ENCODE peak calls at places on chromosomes 12 and 14, in five cellular contexts. C is ovary, X is prostate gland, Z is body of pancreas, T is right lobe of liver. U is an unnamed sample.

GRCh38 chr14:59407246-59407615 is 57.9 kb downstream of the GPR135 start:
- DNase-seq in C (no peak), X (no peak), Z (peak), T (no peak), U (no peak)

GRCh38 chr14:73467377-73467776 is 9.0 kb upstream of the NUMB start:
- DNase-seq in C (no peak), X (no peak), Z (peak), T (no peak), U (no peak)

GRCh38 chr12:21710944-21711343 is 53.3 kb upstream of the LDHB start:
- DNase-seq in C (no peak), X (peak), Z (no peak), T (no peak), U (no peak)

GRCh38 chr12:123092866-123093265 is 58.0 kb downstream of the PITPNM2 start:
- DNase-seq in C (no peak), X (no peak), Z (no peak), T (no peak), U (no peak)

GRCh38 chr12:28024231-28024995 is 51.9 kb upstream of the PTHLH start:
- DNase-seq in C (no peak), X (no peak), Z (no peak), T (no peak), U (no peak)

GRCh38 chr12:76441016-76441415 is 92.8 kb upstream of the BBS10 start:
- DNase-seq in C (no peak), X (no peak), Z (no peak), T (no peak), U (no peak)

GRCh38 chr12:46516933-46517578 is 144.5 kb upstream of the SLC38A2 start:
- DNase-seq in C (no peak), X (no peak), Z (no peak), T (no peak), U (no peak)

GRCh38 chr14:88281447-88281846 is 41.6 kb downstream of the KCNK10 start:
- DNase-seq in C (no peak), X (no peak), Z (peak), T (no peak), U (no peak)

GRCh38 chr14:34169561-34169960 is 218.7 kb upstream of the EGLN3 start:
- DNase-seq in C (no peak), X (no peak), Z (no peak), T (no peak), U (no peak)

GRCh38 chr12:12704593-12705230 is 8.7 kb upstream of the GPR19 start:
- DNase-seq in C (peak), X (peak), Z (peak), T (no peak), U (no peak)

GRCh38 chr12:82596484-82596883 is 90.2 kb upstream of the TMTC2 start:
- DNase-seq in C (no peak), X (no peak), Z (no peak), T (no peak), U (no peak)

GRCh38 chr12:74171478-74171909 is 366.1 kb upstream of the ATXN7L3B start:
- DNase-seq in C (no peak), X (no peak), Z (no peak), T (no peak), U (no peak)

GRCh38 chr12:53645191-53645590 is 19.0 kb upstream of the ATF7 start:
- DNase-seq in C (no peak), X (no peak), Z (no peak), T (no peak), U (no peak)

GRCh38 chr12:104519190-104519857 is 62.6 kb downstream of the CHST11 start:
- DNase-seq in C (no peak), X (no peak), Z (no peak), T (no peak), U (no peak)

GRCh38 chr12:100699209-100699608 is 95.4 kb upstream of the ANO4 start:
- DNase-seq in C (no peak), X (no peak), Z (peak), T (no peak), U (no peak)

GRCh38 chr12:105348142-105348541 is 17.7 kb downstream of the C12orf75 start:
- DNase-seq in C (no peak), X (no peak), Z (no peak), T (no peak), U (no peak)

GRCh38 chr12:127943481-127944210 is 323.3 kb upstream of the TMEM132C start:
- DNase-seq in C (no peak), X (no peak), Z (no peak), T (no peak), U (peak)

GRCh38 chr12:56839489-56840442 is 76.6 kb downstream of the HSD17B6 start:
- DNase-seq in C (peak), X (peak), Z (peak), T (peak), U (peak)

GRCh38 chr12:1872448-1872847 is 46.0 kb downstream of the CACNA2D4 start:
- DNase-seq in C (no peak), X (no peak), Z (no peak), T (no peak), U (no peak)

GRCh38 chr14:22814945-22815713 is at the start of gene SLC7A7:
- DNase-seq in C (no peak), X (no peak), Z (no peak), T (no peak), U (no peak)

GRCh38 chr14:67583711-67584644 is 16.1 kb downstream of the PIGH start:
- DNase-seq in C (no peak), X (peak), Z (peak), T (no peak), U (no peak)

GRCh38 chr12:120979862-120980696 is 1.7 kb downstream of the HNF1A start:
- DNase-seq in C (no peak), X (no peak), Z (no peak), T (peak), U (no peak)

GRCh38 chr14:49895480-49895879 is 2.6 kb downstream of the ARF6 start:
- DNase-seq in C (no peak), X (no peak), Z (no peak), T (no peak), U (no peak)

GRCh38 chr12:16972923-16973770 is 367.2 kb upstream of the LMO3 start:
- DNase-seq in C (no peak), X (no peak), Z (no peak), T (no peak), U (no peak)

GRCh38 chr14:94021001-94021400 is 5.1 kb upstream of the OTUB2 start:
- DNase-seq in C (no peak), X (no peak), Z (no peak), T (no peak), U (no peak)

GRCh38 chr12:45504606-45505005 is 224.9 kb upstream of the ARID2 start:
- DNase-seq in C (no peak), X (no peak), Z (no peak), T (no peak), U (no peak)

GRCh38 chr14:21940887-21941855 is 267.6 kb upstream of the OR4E1 start:
- DNase-seq in C (no peak), X (no peak), Z (no peak), T (no peak), U (no peak)

DNA sequence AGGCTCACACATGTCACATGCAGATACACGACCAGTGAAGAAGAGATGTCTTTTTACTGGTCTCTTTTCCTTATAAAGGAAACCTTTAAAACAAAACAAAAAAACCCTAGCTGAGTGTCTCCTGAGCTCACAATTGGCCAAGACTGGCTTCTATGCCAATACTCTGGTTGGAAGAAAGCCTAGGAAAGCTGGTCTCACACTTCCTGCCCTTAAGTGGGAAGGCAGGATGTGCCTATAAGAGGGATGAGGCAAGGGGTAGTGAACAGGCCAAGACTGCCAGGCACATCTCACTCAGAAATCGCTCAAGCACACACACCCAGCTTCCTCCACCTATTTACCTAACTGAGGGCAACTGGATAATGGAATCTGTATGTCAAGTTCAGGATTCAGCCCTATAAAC is 50.0 kb downstream of the SOCS2 start:
- DNase-seq in C (no peak), X (no peak), Z (no peak), T (no peak), U (no peak)
- H3K4me3 ChIP-seq in C (no peak), X (no peak), Z (no peak), T (no peak), U (no peak)

GRCh38 chr12:49470986-49471385 is 67.8 kb upstream of the KCNH3 start:
- DNase-seq in C (no peak), X (no peak), Z (no peak), T (no peak), U (no peak)
- H3K27ac ChIP-seq in C (no peak), X (no peak), Z (no peak), T (no peak), U (no peak)

GRCh38 chr14:81474156-81474492 is 59.5 kb downstream of the SEL1L start:
- DNase-seq in C (no peak), X (no peak), Z (no peak), T (no peak), U (no peak)
- TF ChIP-seq POLR2A in C (no peak), X (no peak), Z (no peak), T (no peak), U (no peak)

GRCh38 chr12:85186236-85186635 is 93.8 kb upstream of the ALX1 start:
- DNase-seq in C (no peak), X (no peak), Z (no peak), T (no peak), U (no peak)

GRCh38 chr12:85190728-85191127 is 89.3 kb upstream of the ALX1 start:
- DNase-seq in C (no peak), X (no peak), Z (no peak), T (no peak), U (no peak)

GRCh38 chr12:85183855-85184254 is 96.2 kb upstream of the ALX1 start:
- DNase-seq in C (no peak), X (no peak), Z (no peak), T (no peak), U (no peak)

GRCh38 chr12:85182699-85183098 is 97.3 kb upstream of the ALX1 start:
- DNase-seq in C (no peak), X (no peak), Z (no peak), T (no peak), U (no peak)

DNA sequence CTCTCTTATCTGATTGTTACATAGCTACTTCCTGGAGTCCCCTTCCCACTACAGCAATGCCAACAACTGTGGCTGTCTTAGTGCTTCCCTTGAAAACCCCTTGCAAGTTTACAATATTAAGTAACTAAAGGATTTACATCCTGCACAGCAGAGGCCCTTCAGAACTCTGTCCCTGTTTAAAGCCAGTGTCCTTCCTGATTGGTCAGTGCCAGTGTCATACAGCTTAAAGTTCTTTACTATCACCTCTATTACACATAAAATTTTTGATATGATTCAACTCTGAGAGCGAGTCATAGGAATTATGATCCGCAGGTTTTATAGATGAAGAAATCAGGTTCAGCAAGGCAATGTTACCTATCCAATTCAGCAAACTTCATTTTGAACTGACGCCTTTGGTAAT is 91.4 kb upstream of the ALX1 start:
- DNase-seq in C (no peak), X (no peak), Z (no peak), T (no peak), U (no peak)
- H3K4me3 ChIP-seq in C (no peak), X (no peak), Z (no peak), T (no peak), U (no peak)

DNA sequence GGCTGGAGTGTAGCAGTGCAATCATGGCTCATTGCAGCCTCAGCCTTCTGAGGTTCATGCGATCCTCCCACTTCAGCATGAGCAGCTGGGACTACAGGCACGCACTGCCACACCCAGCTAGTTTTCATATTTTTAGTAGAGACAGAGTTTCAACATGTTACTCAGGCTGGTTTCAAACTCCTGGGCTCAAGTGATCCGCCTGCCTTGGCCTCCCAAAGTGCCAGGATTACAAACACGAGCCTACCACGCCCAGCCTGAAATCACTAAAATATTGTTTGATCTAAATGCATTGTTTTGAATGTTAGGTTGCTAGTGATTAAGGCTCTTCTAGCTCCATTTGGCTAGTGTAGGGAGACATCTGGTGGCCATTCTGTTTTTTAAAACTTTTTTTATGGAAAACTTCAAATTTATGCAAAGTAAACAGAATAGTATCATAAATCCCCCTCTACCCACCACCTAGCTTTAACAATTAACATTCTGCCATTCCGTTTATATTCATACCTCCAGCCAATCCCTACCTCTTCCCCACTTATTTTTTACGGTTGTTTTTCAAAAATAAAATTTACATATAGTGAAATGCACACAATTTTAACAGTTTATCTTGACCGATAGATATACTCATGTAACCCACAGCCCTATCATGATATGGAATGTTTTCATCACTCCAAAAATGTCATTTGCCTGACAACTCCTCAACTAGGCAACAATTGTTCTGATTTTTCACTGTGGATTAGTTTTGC is 37.8 kb downstream of the MYO1H start:
- DNase-seq in C (peak), X (no peak), Z (no peak), T (no peak), U (no peak)
- H3K27ac ChIP-seq in C (no peak), X (no peak), Z (no peak), T (no peak), U (no peak)

DNA sequence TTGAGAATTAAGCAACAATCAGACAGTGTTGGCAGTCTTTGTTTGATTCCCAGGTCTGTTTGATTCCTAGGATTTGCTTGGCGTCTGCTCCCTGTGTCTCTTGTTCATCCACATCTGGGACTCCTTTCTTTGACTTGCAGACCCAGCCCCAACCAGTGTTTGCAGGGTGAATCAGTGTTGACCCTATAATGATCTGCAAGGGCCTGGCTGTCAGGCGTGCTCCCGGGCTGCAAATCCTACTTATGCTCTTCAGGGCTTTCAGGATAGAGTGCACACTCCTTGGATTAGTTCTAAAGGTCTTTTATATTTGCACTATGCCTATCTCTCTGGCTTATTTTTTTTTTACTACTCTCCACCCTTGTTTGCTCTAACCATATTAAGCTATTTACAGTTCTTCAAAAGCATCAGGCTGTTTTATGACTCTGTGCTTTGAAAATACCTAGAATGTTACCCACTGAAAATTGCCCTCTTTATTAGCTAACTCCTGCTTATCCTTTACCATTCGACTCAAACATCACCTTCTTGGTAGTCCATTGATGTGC is 4.3 kb upstream of the PRICKLE1 start:
- DNase-seq in C (no peak), X (no peak), Z (no peak), T (no peak), U (peak)
- TF ChIP-seq POLR2A in C (no peak), X (no peak), Z (no peak), T (no peak), U (no peak)

GRCh38 chr12:102916252-102917025 is 605 bp downstream of the PAH start:
- DNase-seq in C (no peak), X (no peak), Z (no peak), T (no peak), U (no peak)

GRCh38 chr12:102920271-102920670 is 3.2 kb upstream of the PAH start:
- DNase-seq in C (no peak), X (no peak), Z (no peak), T (no peak), U (no peak)

GRCh38 chr12:102918840-102919239 is 1.8 kb upstream of the PAH start:
- DNase-seq in C (no peak), X (no peak), Z (no peak), T (no peak), U (no peak)

GRCh38 chr12:102913453-102914226 is 3.4 kb downstream of the PAH start:
- DNase-seq in C (no peak), X (no peak), Z (no peak), T (no peak), U (no peak)

DNA sequence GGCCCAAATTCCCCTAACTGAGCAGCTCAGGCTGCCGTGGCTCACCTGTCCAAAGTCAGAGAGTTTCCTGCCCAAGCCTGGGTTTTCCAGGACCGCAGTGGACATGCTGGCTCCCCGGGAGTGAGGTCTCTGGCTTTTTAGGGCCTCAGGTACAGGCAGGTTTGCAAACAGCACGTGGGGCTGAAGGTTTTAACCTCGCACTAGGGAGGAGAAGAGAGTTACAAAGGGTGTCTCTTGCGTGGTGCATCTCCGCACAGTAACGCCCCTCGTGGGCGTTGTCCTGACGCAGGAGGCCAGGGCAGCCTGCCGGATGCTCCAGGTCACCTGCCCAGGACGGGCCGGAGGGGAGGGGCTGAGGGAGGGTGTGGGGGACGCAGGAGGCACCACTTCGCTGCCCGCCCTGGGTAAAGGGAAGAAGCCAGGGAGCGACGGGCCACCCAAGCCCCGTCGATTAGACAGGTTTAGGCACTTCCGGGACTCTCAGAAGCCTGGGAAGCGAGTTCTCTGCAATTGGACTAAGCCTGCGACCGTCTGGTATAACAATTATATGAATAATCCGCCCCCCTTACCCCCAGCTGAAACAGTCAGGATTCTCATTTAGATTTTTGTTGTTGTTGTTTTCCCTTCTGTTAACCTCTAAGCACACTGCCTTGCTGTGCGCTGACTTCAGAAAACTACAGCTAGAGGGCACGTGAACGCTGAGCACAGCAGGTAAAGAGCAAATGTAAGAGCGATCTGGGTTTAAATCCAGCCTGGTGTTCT is at the start of gene PAH:
- DNase-seq in C (peak), X (no peak), Z (peak), T (peak), U (no peak)
- H3K4me3 ChIP-seq in C (no peak), X (peak), Z (no peak), T (peak), U (peak)

GRCh38 chr14:74921987-74922751 is 891 bp downstream of the RPS6KL1 start:
- DNase-seq in C (no peak), X (no peak), Z (no peak), T (no peak), U (no peak)
- H3K27ac ChIP-seq in C (no peak), X (no peak), Z (no peak), T (no peak), U (peak)